ENCODE peak calls at places on chromosomes 7 and 10, in five cellular contexts. I is heart left ventricle, M is fibroblast of pulmonary artery, K is IMR-90, X is BE2C. N is an unnamed sample.

GRCh38 chr10:102752934-102753664 is 9.4 kb downstream of the WBP1L start:
- DNase-seq in I (no peak), M (peak), K (peak), X (peak), N (peak)

GRCh38 chr10:130631139-130631864 is 495.1 kb downstream of the GLRX3 start:
- DNase-seq in I (no peak), M (no peak), K (no peak), X (no peak), N (no peak)

GRCh38 chr10:28633750-28634149 is 43.6 kb upstream of the BAMBI start:
- DNase-seq in I (no peak), M (no peak), K (no peak), X (no peak), N (no peak)

GRCh38 chr10:12390733-12391132 is 41.4 kb downstream of the CAMK1D start:
- DNase-seq in I (no peak), M (no peak), K (peak), X (no peak), N (peak)

GRCh38 chr7:46034056-46034768 is 113.1 kb upstream of the IGFBP3 start:
- DNase-seq in I (no peak), M (peak), K (peak), X (no peak), N (peak)

GRCh38 chr7:107387573-107388219 is 82.2 kb upstream of the GPR22 start:
- DNase-seq in I (no peak), M (peak), K (peak), X (no peak), N (peak)

GRCh38 chr7:138875794-138876193 is 77.8 kb upstream of the ATP6V0A4 start:
- DNase-seq in I (no peak), M (peak), K (peak), X (no peak), N (peak)

GRCh38 chr7:29282819-29283414 is 88.3 kb downstream of the CHN2 start:
- DNase-seq in I (no peak), M (no peak), K (no peak), X (no peak), N (no peak)

GRCh38 chr7:11486271-11486670 is 345.7 kb downstream of the THSD7A start:
- DNase-seq in I (no peak), M (peak), K (no peak), X (no peak), N (peak)

GRCh38 chr7:41855798-41856197 is 152.9 kb upstream of the INHBA start:
- DNase-seq in I (no peak), M (peak), K (peak), X (no peak), N (peak)

GRCh38 chr10:59372543-59372942 is 10.2 kb upstream of the FAM13C start:
- DNase-seq in I (no peak), M (peak), K (peak), X (no peak), N (no peak)

GRCh38 chr10:74637685-74638084 is 188.7 kb upstream of the KAT6B start:
- DNase-seq in I (no peak), M (no peak), K (no peak), X (no peak), N (no peak)

GRCh38 chr7:23343102-23343501 is 44.0 kb downstream of the MALSU1 start:
- DNase-seq in I (no peak), M (no peak), K (no peak), X (no peak), N (no peak)

GRCh38 chr10:373015-373414 is 237.8 kb downstream of the ZMYND11 start:
- DNase-seq in I (no peak), M (peak), K (peak), X (no peak), N (peak)

GRCh38 chr10:131085586-131085860 is 226.0 kb downstream of the TCERG1L start:
- DNase-seq in I (no peak), M (no peak), K (no peak), X (no peak), N (no peak)

GRCh38 chr10:19663344-19663743 is 152.9 kb upstream of the PLXDC2 start:
- DNase-seq in I (no peak), M (no peak), K (no peak), X (no peak), N (no peak)
- TF ChIP-seq CTCF in I (no peak), M (no peak), K (no peak), X (no peak), N (no peak)

GRCh38 chr7:129797224-129797789 is 155.5 kb downstream of the UBE2H start:
- DNase-seq in I (no peak), M (no peak), K (no peak), X (no peak), N (no peak)
- H3K4me3 ChIP-seq in I (no peak), M (no peak), K (no peak), X (no peak), N (no peak)

GRCh38 chr7:158740657-158741293 is 36.2 kb upstream of the NCAPG2 start:
- DNase-seq in I (no peak), M (peak), K (peak), X (no peak), N (peak)

GRCh38 chr7:158738841-158739240 is 34.2 kb upstream of the NCAPG2 start:
- DNase-seq in I (no peak), M (no peak), K (no peak), X (no peak), N (no peak)

GRCh38 chr7:158741294-158741666 is 36.7 kb upstream of the NCAPG2 start:
- DNase-seq in I (no peak), M (no peak), K (no peak), X (no peak), N (no peak)

GRCh38 chr7:158742065-158742821 is 37.6 kb upstream of the NCAPG2 start:
- DNase-seq in I (no peak), M (no peak), K (no peak), X (no peak), N (no peak)

DNA sequence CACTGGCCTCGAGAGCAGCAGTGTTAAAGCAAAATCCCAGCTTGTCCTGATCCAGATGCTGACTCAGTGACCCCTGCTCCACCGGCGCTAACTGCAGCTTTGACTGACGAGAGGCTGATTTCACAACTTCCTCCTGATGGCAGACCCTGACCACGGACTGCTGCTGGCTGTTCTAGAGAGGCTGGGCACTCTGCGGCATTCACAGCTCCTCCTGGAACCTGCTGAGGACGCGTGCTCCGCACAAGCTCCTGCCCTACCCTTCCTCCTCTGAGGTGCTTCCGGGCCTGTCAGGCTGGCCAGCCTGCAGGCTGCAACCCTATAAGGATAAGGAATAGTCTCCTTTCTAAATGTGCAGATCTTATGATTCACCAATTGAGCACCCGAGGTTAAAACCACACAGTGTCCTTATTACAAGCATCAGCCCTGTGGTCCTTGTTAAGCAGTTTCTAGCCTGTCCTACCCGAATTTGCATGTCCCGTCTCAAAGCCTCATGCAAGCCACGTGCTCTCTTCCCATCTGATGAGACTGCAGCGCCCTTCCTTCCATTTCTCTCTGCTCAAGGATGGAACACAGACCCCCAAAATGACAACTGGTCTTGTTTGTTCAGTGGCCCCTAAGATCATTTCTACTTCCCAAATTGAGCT is 35.5 kb upstream of the NCAPG2 start:
- DNase-seq in I (no peak), M (peak), K (peak), X (no peak), N (peak)
- TF ChIP-seq CTCF in I (no peak), M (no peak), K (no peak), X (no peak), N (no peak)

GRCh38 chr10:30185916-30186315 is 126.5 kb upstream of the JCAD start:
- DNase-seq in I (no peak), M (peak), K (peak), X (no peak), N (peak)

GRCh38 chr10:30188101-30188500 is 128.7 kb upstream of the JCAD start:
- DNase-seq in I (no peak), M (peak), K (peak), X (no peak), N (no peak)

GRCh38 chr10:30188567-30189253 is 129.3 kb upstream of the JCAD start:
- DNase-seq in I (no peak), M (no peak), K (no peak), X (no peak), N (no peak)

GRCh38 chr10:30186371-30186875 is 127.0 kb upstream of the JCAD start:
- DNase-seq in I (no peak), M (no peak), K (no peak), X (no peak), N (peak)

DNA sequence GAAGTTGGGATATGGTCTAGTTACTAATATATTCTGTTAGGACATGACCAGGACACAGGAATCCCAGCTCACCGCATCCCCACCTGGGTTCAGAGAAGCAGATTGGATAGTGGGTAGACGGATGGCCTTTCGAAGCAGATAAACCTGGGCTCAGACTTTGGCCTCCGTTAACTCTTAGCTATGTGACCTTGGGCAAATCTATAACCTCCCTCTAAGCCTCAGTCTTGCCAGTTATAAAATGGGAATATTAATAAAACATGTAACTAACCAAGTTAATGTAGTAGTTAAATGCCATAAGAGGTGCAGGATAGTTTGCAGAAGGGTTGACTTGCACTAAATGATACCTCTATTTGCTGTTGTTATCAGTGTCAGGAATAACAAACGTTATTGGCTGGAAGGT is 127.6 kb upstream of the JCAD start:
- DNase-seq in I (no peak), M (no peak), K (no peak), X (no peak), N (no peak)
- H3K4me3 ChIP-seq in I (no peak), M (no peak), K (no peak), X (no peak), N (no peak)

GRCh38 chr10:47042815-47043750 is 131.9 kb downstream of the PTPN20 start:
- DNase-seq in I (peak), M (no peak), K (no peak), X (peak), N (no peak)

GRCh38 chr10:47040041-47040491 is 128.8 kb downstream of the PTPN20 start:
- DNase-seq in I (no peak), M (no peak), K (no peak), X (no peak), N (no peak)

GRCh38 chr10:47042199-47042473 is 130.9 kb downstream of the PTPN20 start:
- DNase-seq in I (no peak), M (no peak), K (no peak), X (no peak), N (no peak)

GRCh38 chr10:47040681-47041080 is 129.5 kb downstream of the PTPN20 start:
- DNase-seq in I (no peak), M (no peak), K (no peak), X (no peak), N (no peak)

DNA sequence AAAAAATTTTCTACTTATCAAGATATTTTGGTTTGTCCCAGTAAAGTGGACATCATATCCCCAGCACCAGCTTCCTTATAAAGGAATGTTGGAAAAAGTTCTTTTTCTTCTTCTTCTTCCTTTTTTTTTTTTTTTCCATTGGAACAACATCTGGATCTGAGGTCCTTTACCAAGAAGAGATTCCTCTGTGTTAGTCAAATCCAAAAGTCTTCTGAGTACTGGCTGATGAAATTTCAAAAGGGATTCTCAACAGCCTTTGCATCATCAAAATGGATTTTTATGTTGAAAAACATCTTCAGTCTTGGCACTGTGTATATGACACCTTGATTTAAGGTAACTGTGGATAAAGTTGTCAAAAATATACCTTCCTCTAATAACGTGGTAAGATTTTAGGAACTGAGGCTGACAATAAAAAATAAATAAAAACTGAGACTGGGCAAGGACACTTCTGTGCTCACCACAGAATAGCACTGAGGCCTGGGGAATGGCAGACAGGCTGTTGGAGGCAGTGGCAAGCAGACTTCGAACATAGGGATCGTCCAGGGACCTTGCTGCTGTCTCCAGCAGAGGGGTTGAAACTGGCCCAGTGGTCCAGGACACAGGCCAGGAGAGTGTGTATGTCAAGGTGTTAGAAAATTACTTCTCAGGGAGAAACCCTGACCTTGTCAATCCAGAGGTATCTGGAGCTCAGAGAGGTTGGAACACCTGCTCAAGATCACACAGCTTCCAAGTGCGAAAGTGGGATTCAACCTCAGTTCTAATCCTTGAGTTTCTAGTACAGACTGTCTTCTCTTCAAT is 130.4 kb downstream of the PTPN20 start:
- DNase-seq in I (no peak), M (no peak), K (no peak), X (no peak), N (no peak)
- TF ChIP-seq CTCF in I (no peak), M (no peak), K (no peak), X (no peak), N (no peak)